ENCODE peak calls at places on chromosomes 6 and 20, in seven cellular contexts. Q is IMR-90, D is H9, L is mesenchymal stem cell, S is mesendoderm, I is neuronal stem cell, N is H1. E is an unnamed sample.

GRCh38 chr6:38136547-38136946 is 317.0 kb downstream of the ZFAND3 start:
- DNase-seq in Q (peak), D (no peak), L (no peak), S (no peak), I (no peak), N (no peak), E (no peak)

GRCh38 chr6:133587841-133588240 is 301.1 kb upstream of the TCF21 start:
- DNase-seq in Q (peak), D (no peak), L (no peak), S (no peak), I (no peak), N (no peak), E (no peak)

GRCh38 chr6:90610671-90611542 is 24.0 kb upstream of the MAP3K7 start:
- DNase-seq in Q (peak), D (peak), L (peak), S (peak), I (peak), N (no peak), E (no peak)

GRCh38 chr6:158205220-158205944 is 37.2 kb downstream of the GTF2H5 start:
- DNase-seq in Q (no peak), D (peak), L (no peak), S (peak), I (no peak), N (no peak), E (peak)

GRCh38 chr6:140388141-140388802 is 1013.8 kb upstream of the CITED2 start:
- DNase-seq in Q (peak), D (no peak), L (no peak), S (no peak), I (no peak), N (no peak), E (no peak)

GRCh38 chr20:17822039-17822438 is 122.3 kb downstream of the BANF2 start:
- DNase-seq in Q (peak), D (no peak), L (peak), S (no peak), I (no peak), N (no peak), E (peak)

GRCh38 chr6:99905209-99906106 is 88.6 kb downstream of the MCHR2 start:
- DNase-seq in Q (peak), D (no peak), L (peak), S (peak), I (peak), N (peak), E (peak)

GRCh38 chr6:32252326-32253009 is 28.6 kb upstream of the NOTCH4 start:
- DNase-seq in Q (no peak), D (no peak), L (no peak), S (no peak), I (no peak), N (no peak), E (no peak)

GRCh38 chr6:52435345-52435744 is 15.2 kb downstream of the EFHC1 start:
- DNase-seq in Q (no peak), D (no peak), L (no peak), S (no peak), I (no peak), N (no peak), E (no peak)

GRCh38 chr6:36633370-36633769 is 39.2 kb downstream of the SRSF3 start:
- DNase-seq in Q (no peak), D (no peak), L (no peak), S (no peak), I (no peak), N (no peak), E (no peak)

GRCh38 chr6:75296811-75297779 is 12.5 kb upstream of the TMEM30A start:
- DNase-seq in Q (peak), D (no peak), L (peak), S (peak), I (peak), N (no peak), E (no peak)

GRCh38 chr6:121522265-121522664 is 86.8 kb downstream of the GJA1 start:
- DNase-seq in Q (peak), D (no peak), L (peak), S (peak), I (no peak), N (no peak), E (peak)

GRCh38 chr20:3222635-3223600 is 13.6 kb downstream of the ITPA start:
- DNase-seq in Q (no peak), D (no peak), L (peak), S (no peak), I (no peak), N (no peak), E (no peak)

GRCh38 chr6:115545410-115545986 is 515.2 kb downstream of the FRK start:
- DNase-seq in Q (no peak), D (peak), L (no peak), S (peak), I (peak), N (peak), E (peak)

GRCh38 chr6:141488466-141488865 is 644.3 kb upstream of the GJE1 start:
- DNase-seq in Q (peak), D (no peak), L (peak), S (no peak), I (no peak), N (no peak), E (no peak)

GRCh38 chr6:11793277-11793676 is 14.7 kb upstream of the ADTRP start:
- DNase-seq in Q (no peak), D (no peak), L (no peak), S (no peak), I (no peak), N (no peak), E (no peak)

GRCh38 chr6:142764306-142764705 is 180.7 kb downstream of the HIVEP2 start:
- DNase-seq in Q (no peak), D (no peak), L (no peak), S (no peak), I (no peak), N (no peak), E (no peak)

GRCh38 chr6:127690092-127690491 is 113.1 kb downstream of the C6orf58 start:
- DNase-seq in Q (peak), D (no peak), L (peak), S (peak), I (peak), N (no peak), E (peak)

GRCh38 chr6:109389650-109390274 is 7.5 kb upstream of the CD164 start:
- DNase-seq in Q (peak), D (no peak), L (no peak), S (no peak), I (no peak), N (no peak), E (peak)

GRCh38 chr6:36848658-36849441 is 9.6 kb upstream of the CPNE5 start:
- DNase-seq in Q (no peak), D (peak), L (no peak), S (peak), I (peak), N (no peak), E (peak)

GRCh38 chr6:160950507-160950906 is 41.1 kb upstream of the MAP3K4 start:
- DNase-seq in Q (peak), D (no peak), L (peak), S (peak), I (no peak), N (no peak), E (peak)

GRCh38 chr6:28525496-28526039 is at the start of gene GPX5:
- DNase-seq in Q (no peak), D (no peak), L (peak), S (peak), I (no peak), N (no peak), E (no peak)

GRCh38 chr20:57030611-57031600 is 235.5 kb downstream of the BMP7 start:
- DNase-seq in Q (peak), D (no peak), L (peak), S (no peak), I (no peak), N (no peak), E (peak)

GRCh38 chr6:149435919-149436586 is 36.0 kb downstream of the SUMO4 start:
- DNase-seq in Q (no peak), D (no peak), L (no peak), S (no peak), I (no peak), N (no peak), E (no peak)

GRCh38 chr6:124319410-124319809 is 515.7 kb downstream of the NKAIN2 start:
- DNase-seq in Q (no peak), D (no peak), L (no peak), S (no peak), I (no peak), N (no peak), E (no peak)

GRCh38 chr20:45341939-45342862 is 6.0 kb downstream of the SDC4 start:
- DNase-seq in Q (peak), D (peak), L (peak), S (peak), I (no peak), N (no peak), E (peak)

GRCh38 chr6:156780962-156781705 is 4.0 kb downstream of the ARID1B start:
- DNase-seq in Q (no peak), D (no peak), L (peak), S (no peak), I (no peak), N (no peak), E (no peak)

GRCh38 chr20:44800398-44801046 is 9.8 kb downstream of the RIMS4 start:
- DNase-seq in Q (no peak), D (peak), L (no peak), S (peak), I (no peak), N (no peak), E (no peak)

GRCh38 chr6:75852721-75853120 is 103.7 kb downstream of the MYO6 start:
- DNase-seq in Q (peak), D (no peak), L (peak), S (no peak), I (no peak), N (no peak), E (no peak)

GRCh38 chr6:114430534-114431124 is 87.8 kb upstream of the HS3ST5 start:
- DNase-seq in Q (no peak), D (no peak), L (peak), S (peak), I (peak), N (no peak), E (no peak)

GRCh38 chr6:34520645-34521462 is 35.3 kb downstream of the SPDEF start:
- DNase-seq in Q (no peak), D (no peak), L (no peak), S (no peak), I (no peak), N (no peak), E (no peak)

GRCh38 chr6:127120787-127121636 is 2.5 kb downstream of the RSPO3 start:
- DNase-seq in Q (peak), D (peak), L (peak), S (peak), I (peak), N (no peak), E (peak)

GRCh38 chr6:32622545-32623401 is 14.4 kb upstream of the HLA-DQA1 start:
- DNase-seq in Q (peak), D (peak), L (peak), S (peak), I (peak), N (peak), E (no peak)

GRCh38 chr6:64664480-64664879 is 1028.9 kb downstream of the PHF3 start:
- DNase-seq in Q (no peak), D (no peak), L (no peak), S (no peak), I (no peak), N (no peak), E (no peak)

GRCh38 chr20:64245746-64246595 is 9.6 kb upstream of the PCMTD2 start:
- DNase-seq in Q (no peak), D (peak), L (no peak), S (no peak), I (no peak), N (no peak), E (no peak)

GRCh38 chr20:1479831-1480595 is 11.2 kb downstream of the SIRPB2 start:
- DNase-seq in Q (no peak), D (no peak), L (no peak), S (peak), I (no peak), N (no peak), E (peak)
- H3K18ac ChIP-seq in Q (no peak), D (no peak), L (no peak), S (no peak), I (no peak), N (no peak), E (no peak)

GRCh38 chr6:168226832-168227434 is 92.6 kb downstream of the DACT2 start:
- DNase-seq in Q (no peak), D (no peak), L (no peak), S (no peak), I (no peak), N (no peak), E (peak)

GRCh38 chr6:168228676-168229367 is 90.8 kb downstream of the DACT2 start:
- DNase-seq in Q (no peak), D (no peak), L (no peak), S (no peak), I (no peak), N (no peak), E (no peak)

GRCh38 chr6:168229368-168229752 is 90.2 kb downstream of the DACT2 start:
- DNase-seq in Q (no peak), D (peak), L (no peak), S (no peak), I (no peak), N (no peak), E (no peak)

GRCh38 chr6:168226095-168226781 is 93.3 kb downstream of the DACT2 start:
- DNase-seq in Q (no peak), D (no peak), L (no peak), S (no peak), I (no peak), N (no peak), E (no peak)

DNA sequence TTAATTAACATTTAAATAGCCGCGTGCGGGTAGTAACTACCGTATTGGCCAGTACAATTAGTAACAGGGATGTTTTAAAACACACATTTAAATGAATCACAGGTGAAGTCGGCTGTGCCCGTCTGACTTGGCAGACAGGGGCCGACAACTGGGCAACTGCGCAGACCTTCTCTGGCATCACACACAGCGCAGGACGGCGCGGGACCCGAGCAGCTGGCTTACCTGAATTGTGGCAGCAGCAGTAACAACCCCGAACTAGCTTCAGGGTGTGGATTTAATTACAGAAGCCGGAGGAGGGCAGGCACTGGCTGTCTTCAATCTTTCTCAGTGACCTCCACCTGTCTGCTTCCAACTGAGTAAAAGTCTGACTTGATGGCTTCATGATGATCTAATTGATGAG is 91.7 kb downstream of the DACT2 start:
- DNase-seq in Q (no peak), D (no peak), L (no peak), S (no peak), I (no peak), N (no peak), E (no peak)
- H3K18ac ChIP-seq in Q (no peak), D (no peak), L (no peak), S (no peak), I (no peak), N (no peak), E (no peak)

DNA sequence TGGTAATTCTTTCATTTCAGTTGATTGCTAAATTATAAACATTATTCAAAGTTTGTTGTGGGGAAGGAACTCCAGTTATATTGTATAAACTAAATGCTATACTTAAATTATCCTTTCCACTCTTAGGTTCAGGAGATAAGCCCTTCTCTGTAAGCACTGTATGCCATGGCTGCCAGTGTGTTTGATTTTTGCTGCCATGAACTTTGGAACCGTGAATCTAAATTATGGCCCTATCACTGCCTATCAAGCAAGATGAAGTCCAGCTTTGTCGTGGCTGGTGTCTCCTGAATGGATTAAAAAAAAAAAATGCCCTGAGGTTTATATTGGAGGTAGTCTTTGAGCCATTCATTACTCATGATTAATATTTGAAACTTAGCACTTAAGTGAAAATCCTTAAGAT is 44.7 kb downstream of the CDC5L start:
- DNase-seq in Q (no peak), D (no peak), L (no peak), S (no peak), I (no peak), N (no peak), E (no peak)
- H3K18ac ChIP-seq in Q (no peak), D (no peak), L (no peak), S (no peak), I (no peak), N (no peak), E (no peak)

GRCh38 chr6:73036689-73037088 is 188.6 kb downstream of the KHDC1L start:
- DNase-seq in Q (no peak), D (no peak), L (no peak), S (no peak), I (no peak), N (no peak), E (no peak)
- H3K18ac ChIP-seq in Q (no peak), D (no peak), L (no peak), S (no peak), I (no peak), N (no peak), E (no peak)

DNA sequence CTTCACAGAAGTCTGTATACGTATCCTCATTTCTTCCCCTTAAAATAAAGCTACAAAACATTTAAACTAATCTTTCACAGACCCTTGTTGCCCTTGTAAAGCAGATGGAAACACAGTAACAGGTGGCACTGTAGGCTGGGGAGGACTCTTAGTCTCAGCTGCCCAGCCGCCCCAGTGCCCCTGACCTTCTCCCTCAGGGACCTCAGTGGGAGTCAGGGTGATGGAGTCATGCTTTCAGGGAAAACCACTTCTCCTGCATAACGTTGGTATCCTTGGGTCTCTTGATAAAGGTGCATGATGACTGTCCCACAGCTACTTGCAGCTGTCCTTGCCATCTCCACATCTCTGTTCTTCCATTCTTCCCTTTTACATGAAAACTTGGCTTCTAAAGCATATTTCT is 198.6 kb downstream of the CDKAL1 start:
- DNase-seq in Q (no peak), D (no peak), L (no peak), S (no peak), I (no peak), N (no peak), E (no peak)
- H3K18ac ChIP-seq in Q (no peak), D (no peak), L (no peak), S (no peak), I (no peak), N (no peak), E (no peak)

GRCh38 chr6:111775145-111775936 is 97.9 kb downstream of the FYN start:
- DNase-seq in Q (no peak), D (no peak), L (no peak), S (peak), I (no peak), N (no peak), E (no peak)

GRCh38 chr6:111779660-111780059 is 93.6 kb downstream of the FYN start:
- DNase-seq in Q (no peak), D (no peak), L (no peak), S (no peak), I (no peak), N (no peak), E (no peak)

GRCh38 chr6:111779031-111779430 is 94.2 kb downstream of the FYN start:
- DNase-seq in Q (no peak), D (no peak), L (no peak), S (no peak), I (no peak), N (no peak), E (no peak)

GRCh38 chr6:111776236-111777189 is 96.7 kb downstream of the FYN start:
- DNase-seq in Q (no peak), D (no peak), L (peak), S (no peak), I (no peak), N (no peak), E (peak)

DNA sequence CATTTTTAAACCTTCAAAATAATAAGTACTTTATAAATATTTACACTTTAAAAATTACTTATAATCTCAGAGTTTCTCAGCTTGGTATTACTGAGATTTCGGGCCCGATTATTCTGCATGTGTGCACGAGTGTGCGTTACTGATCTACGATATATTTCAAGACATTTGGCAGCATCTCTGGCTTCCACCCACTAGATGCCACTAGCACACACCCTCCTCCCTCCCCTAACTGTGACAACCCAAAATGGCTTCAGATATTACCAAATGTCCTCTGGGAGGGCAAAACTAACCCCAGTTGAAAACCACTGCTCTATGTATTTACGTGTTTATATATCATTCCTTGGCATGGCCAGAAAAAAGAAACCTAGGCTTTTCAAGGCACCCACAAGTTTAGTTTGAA is 95.9 kb downstream of the FYN start:
- DNase-seq in Q (no peak), D (no peak), L (no peak), S (peak), I (no peak), N (no peak), E (no peak)
- H3K18ac ChIP-seq in Q (no peak), D (no peak), L (no peak), S (no peak), I (no peak), N (no peak), E (no peak)

GRCh38 chr6:7247179-7247456 is 65.9 kb downstream of the SSR1 start:
- DNase-seq in Q (no peak), D (no peak), L (no peak), S (no peak), I (no peak), N (no peak), E (no peak)
- H3K18ac ChIP-seq in Q (no peak), D (no peak), L (no peak), S (no peak), I (no peak), N (no peak), E (peak)

GRCh38 chr6:66937180-66937579 is 1230.2 kb upstream of the EYS start:
- DNase-seq in Q (no peak), D (no peak), L (no peak), S (no peak), I (no peak), N (no peak), E (no peak)

GRCh38 chr6:66930559-66931290 is 1223.7 kb upstream of the EYS start:
- DNase-seq in Q (peak), D (no peak), L (peak), S (no peak), I (no peak), N (no peak), E (no peak)

GRCh38 chr6:66931787-66932186 is 1224.8 kb upstream of the EYS start:
- DNase-seq in Q (no peak), D (no peak), L (no peak), S (no peak), I (no peak), N (no peak), E (peak)

DNA sequence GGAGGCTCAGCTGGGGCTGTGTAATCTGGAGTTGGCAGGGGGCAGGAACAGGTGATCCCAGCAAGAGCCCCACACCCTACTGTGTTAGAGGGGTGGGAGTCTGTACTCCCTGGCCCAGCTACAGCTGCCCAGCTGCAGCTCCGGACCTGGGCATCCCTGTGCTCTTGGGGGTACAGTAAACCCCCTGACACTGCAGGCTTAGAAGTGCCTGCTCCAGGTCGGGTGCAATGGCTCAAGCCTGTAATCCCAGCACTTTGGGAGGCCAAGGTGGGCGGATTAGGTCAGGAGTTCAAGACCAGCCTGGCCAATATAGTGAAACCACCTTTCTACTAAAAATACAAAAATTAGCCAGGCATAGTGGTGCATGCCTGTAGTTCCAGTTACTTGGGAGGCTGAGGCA is 1228.6 kb upstream of the EYS start:
- DNase-seq in Q (no peak), D (no peak), L (no peak), S (no peak), I (no peak), N (no peak), E (no peak)
- H3K18ac ChIP-seq in Q (no peak), D (no peak), L (no peak), S (no peak), I (peak), N (no peak), E (no peak)

E was measured in trophoblast cell.